ENCODE peak calls at places on chromosomes 6 and 20, in five cellular contexts. E, V, P, W and T are unnamed samples.
A peak's percentile ranks its signal among the peaks of the same experiment; 100 is the strongest.

GRCh38 chr6:163883946-163884345 is 469.4 kb downstream of the QKI start:
- ATAC-seq in E (no peak), V (no peak), P (no peak), W (no peak), T (no peak)

GRCh38 chr6:77463308-77463880 is at the start of gene HTR1B:
- ATAC-seq in E (peak; percentile 52), V (no peak), P (no peak), W (no peak), T (no peak)

GRCh38 chr6:17585766-17586502 is 14.2 kb upstream of the FAM8A1 start:
- ATAC-seq in E (peak; percentile 62), V (peak; percentile 75), P (no peak), W (no peak), T (no peak)

GRCh38 chr20:48026981-48027592 is 241.8 kb upstream of the SULF2 start:
- ATAC-seq in E (no peak), V (no peak), P (no peak), W (no peak), T (no peak)

GRCh38 chr6:42118162-42119001 is 24.0 kb downstream of the C6orf132 start:
- ATAC-seq in E (peak; percentile 95), V (no peak), P (peak; percentile 15), W (no peak), T (peak; percentile 73)

GRCh38 chr20:20210327-20210726 is 157.6 kb upstream of the INSM1 start:
- ATAC-seq in E (no peak), V (no peak), P (no peak), W (no peak), T (no peak)

GRCh38 chr20:9225879-9226278 is 157.0 kb downstream of the PLCB4 start:
- ATAC-seq in E (no peak), V (no peak), P (no peak), W (no peak), T (no peak)

GRCh38 chr6:2188856-2189384 is 56.5 kb downstream of the GMDS start:
- ATAC-seq in E (no peak), V (no peak), P (no peak), W (no peak), T (no peak)

GRCh38 chr6:118787746-118788419 is 106.1 kb upstream of the ASF1A start:
- ATAC-seq in E (no peak), V (peak; percentile 37), P (peak; percentile 49), W (no peak), T (no peak)

GRCh38 chr20:833121-833449 is 430 bp upstream of the FAM110A start:
- ATAC-seq in E (peak; percentile 22), V (no peak), P (no peak), W (no peak), T (no peak)